ENCODE peak calls at places on chromosomes 2 and 18, in four cellular contexts. L is IMR-90; G is heart left ventricle; E is effector memory CD4-positive, alpha-beta T cell. T is an unnamed sample.

GRCh38 chr2:27921424-27921823 is 30.9 kb downstream of the BABAM2 start:
- DNase-seq in L (no peak), G (no peak), E (no peak), T (no peak)

GRCh38 chr2:18522484-18523146 is 37.8 kb downstream of the RDH14 start:
- DNase-seq in L (peak; percentile 47), G (no peak), E (no peak), T (no peak)

GRCh38 chr2:222298311-222299150 is at the start of gene PAX3:
- DNase-seq in G (no peak), E (no peak), L (no peak), T (no peak)

GRCh38 chr2:36461039-36461681 is 105.6 kb downstream of the CRIM1 start:
- DNase-seq in L (peak; percentile 96), E (no peak), G (no peak), T (no peak)

GRCh38 chr2:234162876-234163275 is 112.4 kb downstream of the SPP2 start:
- DNase-seq in L (no peak), E (no peak), G (no peak), T (no peak)

GRCh38 chr2:16737812-16738211 is 72.2 kb upstream of the CYRIA start:
- DNase-seq in L (no peak), E (no peak), G (no peak), T (no peak)

GRCh38 chr2:8539743-8540551 is 141.9 kb upstream of the ID2 start:
- DNase-seq in L (no peak), G (peak; percentile 65), E (no peak), T (no peak)

GRCh38 chr2:236538242-236538641 is 31.4 kb upstream of the ACKR3 start:
- DNase-seq in L (no peak), E (no peak), G (no peak), T (no peak)

GRCh38 chr2:42086500-42086953 is 38.7 kb downstream of the PKDCC start:
- DNase-seq in L (peak; percentile 70), E (no peak), G (no peak), T (no peak)

GRCh38 chr2:230929381-230930148 is 4.5 kb upstream of the GPR55 start:
- DNase-seq in L (no peak), G (peak; percentile 10), E (no peak), T (no peak)

GRCh38 chr2:239195318-239195871 is 205.4 kb downstream of the HDAC4 start:
- DNase-seq in G (no peak), L (no peak), E (no peak), T (no peak)

GRCh38 chr2:21092308-21092869 is 31.4 kb upstream of the TDRD15 start:
- DNase-seq in L (no peak), E (no peak), G (no peak), T (no peak)

DNA sequence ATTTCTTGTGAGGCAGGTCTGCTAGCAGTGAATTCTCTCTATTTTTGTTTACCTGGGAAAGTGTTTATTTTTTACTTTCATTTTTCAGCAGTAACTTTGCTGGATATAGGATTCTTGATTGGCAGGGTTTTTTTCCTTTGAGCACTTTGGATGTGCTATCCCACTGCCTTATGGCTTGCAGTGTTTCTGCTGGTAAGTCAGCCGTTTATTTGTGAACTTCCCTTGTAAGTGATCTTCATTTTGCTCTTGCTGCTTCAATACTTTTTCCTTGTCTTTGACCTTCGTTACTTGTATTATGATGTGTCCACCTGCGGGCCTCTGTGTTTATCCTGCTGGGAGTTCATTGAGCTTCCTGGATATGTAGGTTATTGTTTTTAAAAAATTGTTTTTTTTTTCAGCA is 54.7 kb downstream of the SLC66A2 start:
- DNase-seq in E (no peak), L (peak; percentile 1), G (no peak), T (no peak)
- H3K9me3 ChIP-seq in E (no peaks in the 10 kb centered on the region), L (peaks cover 42% of the 10 kb centered on the region), G (peaks cover 60% of the 10 kb centered on the region), T (peaks cover 10% of the 10 kb centered on the region)

GRCh38 chr2:127577973-127578372 is 42.5 kb downstream of the MYO7B start:
- DNase-seq in L (no peak), G (no peak), E (no peak), T (no peak)
- H3K4me1 ChIP-seq in L (peaks cover 7% of the 10 kb centered on the region), G (peaks cover 10% of the 10 kb centered on the region), E (no peaks in the 10 kb centered on the region), T (no peaks in the 10 kb centered on the region)

DNA sequence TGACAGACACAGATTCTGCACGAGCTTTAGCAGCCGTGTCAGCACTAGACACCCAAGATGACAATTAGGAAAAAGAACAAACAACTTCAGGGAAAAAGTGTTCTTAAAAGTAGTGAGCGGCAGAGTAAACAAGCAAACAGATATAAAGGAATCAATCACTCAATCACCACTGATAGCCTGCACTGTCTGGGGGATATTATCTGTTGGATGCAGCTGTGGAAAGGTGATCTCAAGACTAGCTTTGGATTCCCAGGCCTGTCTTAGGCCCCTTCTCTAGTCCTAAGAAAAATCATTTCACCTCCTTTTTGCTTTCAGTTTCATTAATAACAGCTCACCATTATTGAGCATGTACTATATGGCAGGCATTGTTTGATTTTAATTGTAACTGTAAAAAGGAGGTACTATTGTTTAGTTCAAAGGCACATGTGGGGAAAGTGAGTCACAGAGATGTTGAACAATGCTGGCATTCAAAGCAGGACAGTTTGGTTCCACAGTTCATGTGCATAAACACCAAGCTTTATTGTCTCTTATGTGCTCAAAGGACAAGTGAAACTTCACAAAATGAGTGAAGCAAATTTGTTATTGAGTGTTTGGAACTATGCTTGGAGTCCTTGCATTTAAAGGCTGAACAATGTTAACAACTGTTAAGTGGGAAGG is 147.3 kb upstream of the TCF4 start:
- DNase-seq in L (no peak), G (no peak), E (no peak), T (no peak)
- H3K9me3 ChIP-seq in L (no peaks in the 10 kb centered on the region), G (no peaks in the 10 kb centered on the region), E (no peaks in the 10 kb centered on the region), T (no peaks in the 10 kb centered on the region)

DNA sequence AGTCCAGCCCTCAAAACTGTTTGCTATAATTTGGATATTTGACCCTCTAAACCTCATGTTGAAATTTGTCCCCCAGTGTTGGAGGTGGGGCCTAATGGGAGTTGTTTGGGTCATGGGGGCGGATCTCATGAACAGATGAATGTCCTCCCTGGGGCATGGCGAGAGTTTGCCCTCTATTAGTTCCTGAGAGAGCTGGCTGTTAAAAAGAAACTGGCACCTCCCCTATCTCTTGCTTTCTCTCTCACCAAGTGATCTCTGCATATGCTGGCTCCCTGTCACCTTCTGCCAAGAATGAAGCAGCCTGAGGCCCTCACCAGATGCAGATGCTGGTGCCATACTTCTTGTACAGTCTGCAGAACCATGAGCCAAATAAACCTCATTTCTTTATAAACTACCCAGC is 12.0 kb downstream of the LNPK start:
- DNase-seq in E (no peak), L (no peak), G (no peak), T (no peak)
- H3K4me1 ChIP-seq in E (no peaks in the 10 kb centered on the region), L (no peaks in the 10 kb centered on the region), G (no peaks in the 10 kb centered on the region), T (no peaks in the 10 kb centered on the region)